ENCODE peak calls at places on chromosomes 5 and 9, in four cellular contexts. W is upper lobe of left lung, Y is IMR-90, K is K562. F is an unnamed sample.

GRCh38 chr5:150261231-150261630 is 28.3 kb downstream of the CAMK2A start:
- DNase-seq in K (no peak), W (no peak), Y (peak), F (no peak)

GRCh38 chr5:157471709-157472108 is 11.7 kb downstream of the NIPAL4 start:
- DNase-seq in W (no peak), Y (peak), K (peak), F (peak)

GRCh38 chr5:160171656-160172055 is 52.4 kb upstream of the PWWP2A start:
- DNase-seq in Y (no peak), W (no peak), K (no peak), F (no peak)

GRCh38 chr5:188488-189481 is 2.5 kb upstream of the LRRC14B start:
- DNase-seq in Y (peak), K (peak), W (peak), F (peak)

GRCh38 chr5:59791602-59792001 is 101.9 kb downstream of the PDE4D start:
- DNase-seq in Y (no peak), K (no peak), W (no peak), F (no peak)

GRCh38 chr5:178479261-178479660 is 110.9 kb downstream of the COL23A1 start:
- DNase-seq in K (no peak), Y (no peak), W (peak), F (no peak)

GRCh38 chr5:132074091-132074771 is 642 bp downstream of the CSF2 start:
- DNase-seq in K (no peak), Y (no peak), W (peak), F (no peak)

GRCh38 chr5:172943283-172943841 is 15.9 kb upstream of the RPL26L1 start:
- DNase-seq in K (peak), W (no peak), Y (peak), F (no peak)

GRCh38 chr9:126669108-126669507 is 55.4 kb downstream of the LMX1B start:
- DNase-seq in K (no peak), W (no peak), Y (no peak), F (no peak)

GRCh38 chr5:157263586-157264090 is 2.3 kb upstream of the CYFIP2 start:
- DNase-seq in K (no peak), W (no peak), Y (no peak), F (no peak)

GRCh38 chr9:19232117-19232829 is 1.8 kb downstream of the DENND4C start:
- DNase-seq in K (no peak), W (no peak), Y (peak), F (peak)

GRCh38 chr9:132857601-132858342 is 20.3 kb downstream of the AK8 start:
- DNase-seq in Y (peak), W (peak), K (peak), F (peak)

GRCh38 chr5:178351221-178351825 is 118.7 kb upstream of the PHYKPL start:
- DNase-seq in W (no peak), Y (no peak), K (no peak), F (no peak)

GRCh38 chr5:1670342-1670741 is 129.3 kb downstream of the MRPL36 start:
- DNase-seq in W (no peak), Y (peak), K (no peak), F (no peak)

GRCh38 chr5:67636091-67636490 is 439.5 kb upstream of the CD180 start:
- DNase-seq in W (no peak), Y (no peak), K (no peak), F (no peak)

GRCh38 chr9:109779711-109780452 is at the start of gene PALM2AKAP2:
- DNase-seq in K (no peak), W (peak), Y (peak), F (peak)

GRCh38 chr9:123111977-123112869 is 78.8 kb downstream of the GPR21 start:
- DNase-seq in K (no peak), Y (no peak), W (peak), F (no peak)

GRCh38 chr5:54263447-54263846 is 46.9 kb downstream of the ARL15 start:
- DNase-seq in K (no peak), Y (no peak), W (no peak), F (peak)

GRCh38 chr9:136644343-136644592 is 18.4 kb upstream of the EGFL7 start:
- DNase-seq in K (no peak), W (no peak), Y (peak), F (peak)

GRCh38 chr9:119273984-119274665 is 95.1 kb downstream of the BRINP1 start:
- DNase-seq in K (no peak), Y (no peak), W (no peak), F (no peak)

GRCh38 chr9:121450241-121450640 is 49.4 kb downstream of the GGTA1 start:
- DNase-seq in W (no peak), K (no peak), Y (no peak), F (no peak)

GRCh38 chr5:149641000-149641576 is 59.8 kb downstream of the ARHGEF37 start:
- DNase-seq in Y (peak), K (peak), W (no peak), F (peak)

GRCh38 chr9:137067860-137068538 is 2.4 kb downstream of the SAPCD2 start:
- DNase-seq in K (peak), W (peak), Y (peak), F (peak)

GRCh38 chr9:36286388-36286787 is 28.1 kb upstream of the GNE start:
- DNase-seq in Y (no peak), W (no peak), K (no peak), F (no peak)

GRCh38 chr5:446066-446725 is 3.2 kb downstream of the EXOC3 start:
- DNase-seq in Y (no peak), K (no peak), W (no peak), F (no peak)

GRCh38 chr5:8446179-8446578 is 577.2 kb downstream of the MTRR start:
- DNase-seq in W (no peak), K (no peak), Y (no peak), F (no peak)

GRCh38 chr5:52787600-52788504 is at the start of the genes ITGA1 and PELO:
- DNase-seq in Y (peak), K (no peak), W (peak), F (peak)

GRCh38 chr9:31677415-31677814 is 707.0 kb upstream of the ACO1 start:
- DNase-seq in W (no peak), K (no peak), Y (no peak), F (no peak)

GRCh38 chr5:109739741-109740140 is 50.0 kb downstream of the MAN2A1 start:
- DNase-seq in K (no peak), Y (peak), W (no peak), F (no peak)

GRCh38 chr5:91189480-91190332 is 193.4 kb downstream of the ARRDC3 start:
- DNase-seq in W (no peak), K (no peak), Y (peak), F (no peak)

GRCh38 chr5:142650060-142650459 is 35.8 kb downstream of the FGF1 start:
- DNase-seq in K (no peak), Y (no peak), W (no peak), F (no peak)

GRCh38 chr9:125559894-125560293 is 147.1 kb downstream of the MAPKAP1 start:
- DNase-seq in W (no peak), Y (no peak), K (no peak), F (no peak)

GRCh38 chr5:152711996-152712395 is 306.9 kb upstream of the NMUR2 start:
- DNase-seq in Y (no peak), W (no peak), K (no peak), F (no peak)

GRCh38 chr5:83711982-83712601 is 8.6 kb downstream of the HAPLN1 start:
- DNase-seq in W (no peak), Y (peak), K (peak), F (peak)

GRCh38 chr5:68631884-68632283 is 416.3 kb downstream of the PIK3R1 start:
- DNase-seq in W (no peak), Y (no peak), K (no peak), F (no peak)

GRCh38 chr9:32843295-32843694 is 60.0 kb downstream of the TMEM215 start:
- DNase-seq in K (no peak), Y (no peak), W (no peak), F (no peak)

GRCh38 chr5:28678899-28679298 is 1640.5 kb upstream of the CDH9 start:
- DNase-seq in K (no peak), W (no peak), Y (no peak), F (no peak)

GRCh38 chr5:1174122-1174936 is 27.1 kb upstream of the SLC6A19 start:
- DNase-seq in W (peak), Y (peak), K (peak), F (peak)

GRCh38 chr9:113886471-113886870 is 10.4 kb downstream of the ZNF618 start:
- DNase-seq in Y (peak), K (no peak), W (no peak), F (peak)

GRCh38 chr9:113886933-113887332 is 10.8 kb downstream of the ZNF618 start:
- DNase-seq in K (no peak), Y (no peak), W (no peak), F (no peak)

GRCh38 chr9:113888361-113888760 is 12.3 kb downstream of the ZNF618 start:
- DNase-seq in Y (no peak), K (no peak), W (no peak), F (no peak)

GRCh38 chr9:113886003-113886324 is 9.9 kb downstream of the ZNF618 start:
- DNase-seq in W (no peak), Y (peak), K (no peak), F (peak)

DNA sequence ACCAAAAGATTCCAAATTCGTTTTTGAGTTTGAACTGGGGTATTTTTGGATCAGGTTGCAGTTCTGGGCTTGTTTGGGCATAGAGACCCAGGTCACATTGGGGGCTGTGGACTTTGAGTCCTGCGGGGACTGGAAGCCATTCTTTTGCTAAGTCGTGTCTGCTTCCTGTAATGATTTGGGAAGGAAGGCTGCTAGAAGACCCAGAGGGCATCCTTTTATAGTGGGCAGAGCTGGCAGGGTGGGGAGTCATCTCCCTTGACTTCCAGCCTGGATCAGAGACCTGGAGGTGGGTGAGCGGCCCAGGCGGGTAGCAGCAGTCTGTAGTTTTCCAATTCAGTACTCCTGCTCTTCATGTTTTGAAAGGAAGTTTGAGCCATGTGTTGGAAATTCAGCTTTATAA is 11.3 kb downstream of the ZNF618 start:
- DNase-seq in W (no peak), Y (no peak), K (no peak), F (no peak)
- TF ChIP-seq POLR2A in W (no peak), Y (no peak), K (no peak), F (no peak)

GRCh38 chr9:70420267-70421019 is 6.0 kb upstream of the KLF9 start:
- DNase-seq in W (peak), Y (peak), K (peak), F (no peak)
- TF ChIP-seq POLR2A in W (peak), Y (peak), K (peak), F (peak)

DNA sequence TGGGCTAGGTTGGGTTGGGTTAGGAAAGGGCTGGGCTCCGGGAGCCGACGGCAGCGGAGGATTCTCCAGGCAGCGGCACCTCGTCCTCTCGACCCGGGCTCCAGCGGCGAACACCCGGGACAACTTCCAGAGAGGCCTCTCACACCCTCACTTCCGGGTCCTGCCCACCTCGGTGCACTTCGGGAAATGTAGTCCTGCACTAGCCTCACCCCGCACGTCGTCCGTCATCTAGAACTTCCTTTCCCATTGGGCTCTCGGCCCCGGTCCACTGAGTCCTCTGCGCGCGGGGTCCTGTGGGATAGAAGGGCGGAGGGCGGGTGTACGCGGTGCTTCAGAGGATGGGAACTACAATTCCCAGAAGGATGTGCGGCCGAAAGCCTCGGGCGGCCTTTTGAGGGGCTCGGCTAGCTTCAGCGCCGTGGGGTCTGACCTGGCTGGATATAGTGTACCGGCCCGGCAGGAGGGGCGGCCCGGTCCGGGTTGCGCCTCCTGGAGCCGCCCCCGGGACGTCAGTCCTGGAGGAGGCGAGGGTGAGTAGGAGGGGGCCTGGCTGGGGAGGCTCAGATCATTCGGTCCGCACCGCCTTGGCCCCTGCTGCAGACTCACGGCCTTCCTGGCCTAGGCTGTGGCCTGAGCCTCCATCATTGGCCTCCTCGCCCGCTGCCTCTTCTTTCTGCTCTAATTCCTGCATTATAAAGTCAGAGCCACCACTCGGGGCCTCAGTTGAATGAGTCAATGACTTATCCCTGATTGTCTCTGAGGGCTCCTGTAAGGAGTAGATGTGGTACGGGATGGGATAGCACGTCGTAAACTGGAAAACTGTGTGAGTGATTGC is at the start of the genes ERP44 and INVS:
- DNase-seq in W (peak), K (peak), Y (peak), F (peak)
- TF ChIP-seq POLR2A in W (peak), K (peak), Y (peak), F (peak)

DNA sequence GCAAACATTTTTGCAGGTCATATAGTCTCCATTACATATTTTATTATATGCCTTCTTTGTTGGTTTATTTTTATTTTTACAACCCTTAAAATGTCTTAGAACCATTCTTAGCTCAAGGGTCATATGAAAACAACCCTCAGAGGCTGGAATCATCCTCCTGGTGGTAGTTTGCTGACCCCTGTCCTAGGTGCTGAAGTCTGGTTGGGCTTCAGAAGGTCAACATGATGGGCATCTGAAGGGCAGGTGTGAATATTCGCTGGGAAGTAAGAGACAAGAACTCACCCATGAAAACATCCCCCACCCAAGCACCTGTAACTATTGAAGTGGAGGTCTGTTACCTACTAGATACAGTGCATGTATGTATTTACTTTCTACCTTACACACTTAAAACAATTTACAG is 75.4 kb downstream of the OSMR start:
- DNase-seq in W (no peak), K (no peak), Y (peak), F (no peak)
- TF ChIP-seq POLR2A in W (no peak), K (no peak), Y (no peak), F (no peak)

F was measured in erythroblast.